ENCODE peak calls at places on chromosomes 3 and 15, in six cellular contexts. J is cardiac muscle cell, B is BJ, F is pancreas, V is fibroblast of lung, R is lower lobe of right lung. Z is an unnamed sample.

GRCh38 chr3:188152660-188153497 is 1.1 kb upstream of the LPP start:
- DNase-seq in J (peak), V (peak), B (peak), R (peak), F (peak), Z (no peak)

GRCh38 chr3:163368168-163368567 is 1710.1 kb downstream of the SI start:
- DNase-seq in J (no peak), V (peak), F (no peak), B (peak), R (no peak), Z (no peak)

GRCh38 chr3:11195201-11195600 is 40.9 kb downstream of the HRH1 start:
- DNase-seq in F (no peak), V (peak), B (no peak), R (no peak), J (no peak), Z (no peak)

GRCh38 chr3:39267631-39268553 is 11.9 kb downstream of the CX3CR1 start:
- DNase-seq in B (no peak), R (no peak), F (no peak), V (no peak), J (no peak), Z (no peak)

GRCh38 chr3:119235151-119235550 is 5.5 kb downstream of the B4GALT4 start:
- DNase-seq in R (no peak), F (no peak), V (peak), J (no peak), B (peak), Z (no peak)

GRCh38 chr15:60010467-60011257 is 6.6 kb downstream of the FOXB1 start:
- DNase-seq in V (no peak), F (no peak), B (no peak), J (no peak), R (no peak), Z (no peak)

GRCh38 chr3:150972379-150972985 is at the start of gene CLRN1:
- DNase-seq in R (no peak), J (peak), V (peak), B (no peak), F (no peak), Z (no peak)

GRCh38 chr3:190863119-190863465 is 598 bp upstream of the GMNC start:
- DNase-seq in R (no peak), F (no peak), B (no peak), J (no peak), V (peak), Z (no peak)

GRCh38 chr3:140848675-140849074 is 93.0 kb upstream of the SLC25A36 start:
- DNase-seq in B (no peak), R (no peak), V (no peak), J (no peak), F (no peak), Z (no peak)

GRCh38 chr3:10015476-10015904 is 10.7 kb upstream of the FANCD2 start:
- DNase-seq in B (peak), V (peak), J (peak), F (no peak), R (peak), Z (no peak)

GRCh38 chr15:51321316-51321715 is 17.1 kb downstream of the CYP19A1 start:
- DNase-seq in B (no peak), V (no peak), F (no peak), J (no peak), R (no peak), Z (no peak)

GRCh38 chr3:114649331-114649730 is 355.5 kb downstream of the TIGIT start:
- DNase-seq in R (no peak), F (no peak), B (peak), J (no peak), V (peak), Z (no peak)

GRCh38 chr15:85475317-85475701 is 94.9 kb downstream of the AKAP13 start:
- DNase-seq in V (no peak), R (no peak), J (no peak), B (no peak), F (no peak), Z (peak)

GRCh38 chr3:189551007-189551406 is 80.2 kb upstream of the TP63 start:
- DNase-seq in R (no peak), F (no peak), B (no peak), V (no peak), J (no peak), Z (no peak)

GRCh38 chr3:42741796-42742195 is 31.3 kb downstream of the CCDC13 start:
- DNase-seq in F (no peak), B (no peak), V (no peak), J (no peak), R (no peak), Z (no peak)

GRCh38 chr3:168024537-168024941 is 71.2 kb downstream of the GOLIM4 start:
- DNase-seq in B (peak), F (no peak), R (no peak), V (peak), J (no peak), Z (no peak)

DNA sequence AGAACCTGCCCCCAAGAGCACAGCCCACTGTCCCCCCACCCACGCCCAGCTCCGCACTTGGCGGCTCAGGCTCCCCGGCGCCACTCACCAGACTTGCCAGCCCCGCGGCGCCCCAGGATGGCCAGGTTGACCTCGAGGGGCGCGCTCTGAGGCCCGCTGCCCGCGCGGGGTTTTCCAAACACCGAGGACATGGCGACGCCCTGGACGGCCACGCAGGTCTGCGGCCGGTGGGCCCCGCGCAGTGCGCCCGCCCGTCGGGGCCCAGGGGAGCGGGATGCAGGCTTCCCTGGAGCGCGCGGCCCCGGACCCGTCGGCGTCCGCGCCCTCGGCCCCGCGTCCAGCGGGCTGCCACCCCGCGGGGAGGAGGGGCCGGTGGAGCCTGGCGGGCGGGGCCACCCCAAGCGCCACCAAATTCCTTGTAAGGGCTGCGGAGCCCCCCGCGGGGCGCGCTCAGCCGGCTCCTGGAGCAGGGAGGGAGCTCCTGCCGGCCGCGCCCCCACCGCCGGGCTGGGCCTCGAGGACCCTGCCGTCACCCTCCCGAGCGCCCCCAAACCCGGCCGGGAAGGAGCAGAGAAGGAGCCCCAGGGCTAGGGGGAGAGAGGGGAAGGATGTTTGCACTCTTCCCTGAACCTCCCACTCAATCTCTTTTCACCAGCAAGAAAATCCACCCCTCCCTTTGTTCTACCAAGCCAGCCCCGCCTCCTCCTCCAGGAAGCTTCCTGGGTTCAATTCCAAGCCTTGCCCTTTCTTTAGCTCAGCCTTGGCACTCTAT is at the start of gene RASL12:
- DNase-seq in V (no peak), R (peak), B (no peak), J (peak), F (no peak), Z (no peak)
- H3K4me3 ChIP-seq in V (peak), R (peak), B (peak), J (peak), F (no peak), Z (no peak)

GRCh38 chr3:186514296-186515002 is 29.7 kb downstream of the CRYGS start:
- DNase-seq in B (no peak), F (no peak), J (no peak), V (no peak), R (no peak), Z (no peak)
- TF ChIP-seq CTCF in B (peak), F (peak), J (peak), V (no peak), R (peak), Z (peak)

GRCh38 chr3:58353722-58354553 is 21.2 kb downstream of the PXK start:
- DNase-seq in R (no peak), B (no peak), J (no peak), F (no peak), V (no peak), Z (no peak)
- H3K4me3 ChIP-seq in R (no peak), B (no peak), J (no peak), F (no peak), V (no peak), Z (no peak)

GRCh38 chr3:126212629-126213375 is 32.4 kb upstream of the ALDH1L1 start:
- DNase-seq in F (peak), V (peak), J (peak), R (peak), B (no peak), Z (no peak)
- TF ChIP-seq CTCF in F (peak), V (peak), J (peak), R (peak), B (peak), Z (no peak)

GRCh38 chr3:153051427-153052095 is 110.5 kb upstream of the RAP2B start:
- DNase-seq in B (peak), J (no peak), V (peak), R (no peak), F (no peak), Z (no peak)
- H3K4me3 ChIP-seq in B (no peak), J (no peak), V (no peak), R (no peak), F (no peak), Z (no peak)

GRCh38 chr15:89429986-89430385 is 66.4 kb downstream of the RHCG start:
- DNase-seq in V (no peak), R (no peak), B (no peak), J (no peak), F (no peak), Z (no peak)

GRCh38 chr15:89423981-89424380 is 72.4 kb downstream of the RHCG start:
- DNase-seq in J (no peak), V (no peak), F (no peak), R (no peak), B (no peak), Z (no peak)

GRCh38 chr15:89428246-89428645 is 68.1 kb downstream of the RHCG start:
- DNase-seq in R (no peak), J (no peak), F (no peak), B (no peak), V (no peak), Z (no peak)

GRCh38 chr15:89429023-89429422 is 67.4 kb downstream of the RHCG start:
- DNase-seq in R (no peak), B (no peak), V (no peak), J (no peak), F (no peak), Z (no peak)

GRCh38 chr15:89426500-89426899 is 69.9 kb downstream of the RHCG start:
- DNase-seq in R (no peak), F (no peak), B (no peak), V (no peak), J (no peak), Z (no peak)
- TF ChIP-seq CTCF in R (no peak), F (no peak), B (no peak), V (no peak), J (no peak), Z (no peak)

DNA sequence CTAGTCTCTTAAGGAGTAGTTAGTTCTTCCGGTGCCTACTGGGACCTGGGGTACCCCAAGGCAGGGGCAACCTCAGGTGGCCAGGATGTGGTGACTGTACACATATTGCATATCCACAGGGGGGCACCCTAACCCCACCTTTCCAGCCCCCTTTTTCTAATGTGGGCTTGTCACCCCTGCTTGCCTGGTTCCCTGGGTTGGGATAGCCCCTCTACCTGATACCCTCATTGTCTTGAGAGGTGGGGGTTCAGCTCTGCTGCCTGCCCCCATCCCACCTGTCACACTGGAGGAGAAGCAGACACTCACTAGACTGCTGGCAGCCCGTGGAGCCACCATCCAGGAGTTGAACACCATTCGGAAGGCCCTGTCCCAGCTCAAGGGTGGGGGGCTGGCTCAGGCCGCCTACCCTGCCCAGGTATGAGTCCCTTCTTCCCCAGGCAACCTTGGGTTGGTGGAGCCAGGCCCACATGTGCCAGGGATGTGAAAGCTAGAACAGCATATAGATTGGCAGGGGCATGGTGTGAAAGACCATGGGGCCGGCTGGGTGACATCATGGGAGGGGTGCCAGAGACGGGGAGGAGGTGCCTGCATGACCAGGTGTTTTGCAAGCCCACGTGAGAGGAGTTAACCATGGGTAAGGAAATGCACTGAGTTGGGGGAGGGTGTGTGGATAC is 4.0 kb downstream of the GLYCTK start:
- DNase-seq in J (peak), V (no peak), B (no peak), F (peak), R (peak), Z (no peak)
- H3K4me3 ChIP-seq in J (no peak), V (no peak), B (no peak), F (no peak), R (no peak), Z (no peak)

GRCh38 chr3:52289747-52290595 is 2.3 kb downstream of the GLYCTK start:
- DNase-seq in R (peak), F (peak), V (no peak), B (no peak), J (no peak), Z (no peak)
- TF ChIP-seq CTCF in R (no peak), F (no peak), V (no peak), B (no peak), J (no peak), Z (peak)

GRCh38 chr15:101123222-101123910 is 128.5 kb downstream of the CHSY1 start:
- DNase-seq in B (no peak), J (no peak), F (no peak), R (no peak), V (peak), Z (no peak)

GRCh38 chr15:101121511-101122090 is 130.2 kb downstream of the CHSY1 start:
- DNase-seq in J (peak), V (peak), F (no peak), R (peak), B (no peak), Z (no peak)

GRCh38 chr15:101120961-101121360 is 130.9 kb downstream of the CHSY1 start:
- DNase-seq in F (no peak), R (no peak), B (no peak), V (no peak), J (no peak), Z (no peak)

GRCh38 chr15:101122806-101123205 is 129.0 kb downstream of the CHSY1 start:
- DNase-seq in F (no peak), B (no peak), J (no peak), R (no peak), V (no peak), Z (no peak)

DNA sequence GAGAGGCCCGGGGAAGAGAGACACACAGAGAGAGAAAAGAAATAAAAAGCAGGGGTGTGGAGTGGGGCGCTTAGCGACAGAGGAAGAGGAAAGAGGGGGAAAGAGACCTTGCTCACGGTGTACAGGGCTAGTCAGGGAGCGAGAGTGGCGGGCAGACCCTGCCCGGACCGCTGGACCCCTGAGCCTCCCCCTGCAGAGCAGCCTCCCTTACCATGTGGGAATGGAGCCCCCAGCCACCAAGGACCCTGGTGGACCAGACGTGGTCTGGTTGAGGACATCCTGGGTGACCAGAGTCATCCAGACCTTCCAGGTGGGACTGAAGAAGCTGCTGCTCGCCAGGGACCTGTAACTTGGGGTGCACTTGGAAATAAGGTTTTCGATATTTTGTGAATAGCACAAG is 129.6 kb downstream of the CHSY1 start:
- DNase-seq in V (no peak), J (no peak), R (no peak), B (no peak), F (no peak), Z (no peak)
- H3K4me3 ChIP-seq in V (no peak), J (no peak), R (peak), B (no peak), F (no peak), Z (no peak)

GRCh38 chr15:70474682-70475438 is 288.5 kb downstream of the UACA start:
- DNase-seq in J (no peak), B (no peak), F (no peak), V (peak), R (peak), Z (no peak)

GRCh38 chr15:70475439-70475781 is 287.9 kb downstream of the UACA start:
- DNase-seq in V (no peak), B (no peak), J (no peak), F (no peak), R (no peak), Z (no peak)

GRCh38 chr15:70474367-70474681 is 289.0 kb downstream of the UACA start:
- DNase-seq in R (no peak), B (no peak), J (no peak), V (no peak), F (no peak), Z (no peak)

GRCh38 chr15:70476441-70476840 is 286.9 kb downstream of the UACA start:
- DNase-seq in F (peak), V (no peak), B (no peak), R (no peak), J (no peak), Z (no peak)

GRCh38 chr15:70475921-70476320 is 287.4 kb downstream of the UACA start:
- DNase-seq in R (no peak), V (peak), F (no peak), J (no peak), B (no peak), Z (no peak)
- TF ChIP-seq CTCF in R (no peak), V (no peak), F (no peak), J (no peak), B (no peak), Z (no peak)